ENCODE peak calls at places on chromosomes 2 and 18, in nine cellular contexts. O is glomerular endothelial cell; X is heart right ventricle; C is transverse colon; M is choroid plexus epithelial cell; F is stimulated activated CD8-positive, alpha-beta memory T cell treated with anti-CD3 and anti-CD28 coated beads, Interleukin-15, amount 100 ng/mL, for 48 hours; P is cardiac fibroblast; S is mucosa of gallbladder; J is activated CD8-positive, alpha-beta T cell treated with anti-CD3 and anti-CD28 coated beads for 36 hours. D is an unnamed sample.

GRCh38 chr2:173590278-173590811 is 235.7 kb downstream of the CDCA7 start:
- DNase-seq in J (no peak), P (peak), F (no peak), C (no peak), O (no peak), M (peak), S (no peak), X (peak), D (no peak)

GRCh38 chr2:9805435-9806297 is 37.6 kb upstream of the TAF1B start:
- DNase-seq in S (no peak), O (no peak), C (no peak), X (no peak), J (no peak), M (peak), F (no peak), P (peak), D (no peak)

GRCh38 chr2:180905002-180905401 is 75.4 kb upstream of the UBE2E3 start:
- DNase-seq in C (no peak), X (no peak), F (no peak), S (no peak), J (no peak), O (no peak), M (peak), P (no peak), D (no peak)

GRCh38 chr2:240402566-240403295 is 32.7 kb upstream of the GPC1 start:
- DNase-seq in P (no peak), M (no peak), S (no peak), C (no peak), F (no peak), X (no peak), J (no peak), O (no peak), D (no peak)

GRCh38 chr2:128798502-128799283 is 480.0 kb upstream of the HS6ST1 start:
- DNase-seq in F (no peak), S (no peak), X (no peak), J (no peak), C (no peak), M (no peak), O (no peak), P (no peak), D (no peak)

GRCh38 chr18:75230210-75231052 is 19.8 kb downstream of the TSHZ1 start:
- DNase-seq in C (no peak), S (no peak), P (peak), O (peak), F (no peak), X (no peak), J (no peak), M (no peak), D (no peak)

GRCh38 chr18:42583197-42583776 is 532.2 kb downstream of the RIT2 start:
- DNase-seq in S (no peak), J (no peak), P (peak), F (no peak), C (no peak), O (no peak), X (no peak), M (no peak), D (no peak)

GRCh38 chr2:172672114-172672513 is 63.5 kb upstream of the RAPGEF4 start:
- DNase-seq in X (no peak), F (no peak), S (no peak), M (no peak), P (peak), J (no peak), C (no peak), O (no peak), D (no peak)

GRCh38 chr2:217573565-217573964 is 429.2 kb downstream of the TNS1 start:
- DNase-seq in O (no peak), F (no peak), M (peak), X (no peak), S (no peak), P (peak), C (no peak), J (no peak), D (no peak)

GRCh38 chr2:113077921-113078320 is 10.2 kb downstream of the IL1F10 start:
- DNase-seq in S (peak), X (no peak), P (no peak), C (no peak), J (no peak), F (no peak), O (no peak), M (no peak), D (no peak)

GRCh38 chr2:18791172-18791797 is 201.9 kb upstream of the NT5C1B start:
- DNase-seq in P (peak), S (no peak), O (no peak), J (no peak), F (no peak), X (no peak), C (no peak), M (peak), D (no peak)

GRCh38 chr2:88230912-88231311 is 60.8 kb downstream of the THNSL2 start:
- DNase-seq in J (no peak), P (no peak), O (no peak), C (no peak), X (no peak), M (no peak), F (no peak), S (no peak), D (no peak)

GRCh38 chr2:96116424-96116878 is at the start of gene ADRA2B:
- DNase-seq in O (no peak), P (no peak), M (peak), J (peak), S (peak), X (peak), C (peak), F (peak), D (peak)

GRCh38 chr2:235026649-235027557 is 75.1 kb downstream of the SH3BP4 start:
- DNase-seq in J (no peak), M (peak), X (peak), O (no peak), C (peak), P (peak), F (no peak), S (peak), D (no peak)

GRCh38 chr2:45729753-45730512 is 78.5 kb downstream of the PRKCE start:
- DNase-seq in M (peak), O (no peak), P (peak), C (no peak), J (no peak), F (no peak), X (no peak), S (no peak), D (no peak)

GRCh38 chr2:239967244-239968036 is 57.7 kb downstream of the NDUFA10 start:
- DNase-seq in S (no peak), X (no peak), M (no peak), J (no peak), O (no peak), P (no peak), C (no peak), F (no peak), D (no peak)

GRCh38 chr2:17662723-17663122 is 90.9 kb downstream of the SMC6 start:
- DNase-seq in F (no peak), J (no peak), P (no peak), O (no peak), S (no peak), M (no peak), X (no peak), C (no peak), D (no peak)

GRCh38 chr2:202039278-202040100 is 5.8 kb downstream of the FZD7 start:
- DNase-seq in X (no peak), C (no peak), S (no peak), P (no peak), F (no peak), M (no peak), O (no peak), J (no peak), D (no peak)

GRCh38 chr2:61510674-61511671 is 27.2 kb downstream of the XPO1 start:
- DNase-seq in C (no peak), F (no peak), S (no peak), X (no peak), P (peak), M (peak), J (no peak), O (no peak), D (no peak)

GRCh38 chr2:119005081-119005480 is 63.1 kb downstream of the MARCO start:
- DNase-seq in O (no peak), P (no peak), X (no peak), F (no peak), C (no peak), J (no peak), M (no peak), S (no peak), D (no peak)

GRCh38 chr18:4286256-4286655 is 168.9 kb downstream of the DLGAP1 start:
- DNase-seq in P (no peak), S (no peak), J (no peak), O (no peak), M (no peak), F (no peak), X (no peak), C (no peak), D (no peak)

GRCh38 chr2:14902953-14903352 is 270.4 kb downstream of the LRATD1 start:
- DNase-seq in P (no peak), X (no peak), O (no peak), J (no peak), F (no peak), C (no peak), M (no peak), S (no peak), D (no peak)

GRCh38 chr18:46079336-46079735 is 7.3 kb upstream of the PSTPIP2 start:
- DNase-seq in C (no peak), F (no peak), S (no peak), J (no peak), M (no peak), P (no peak), X (no peak), O (no peak), D (no peak)

GRCh38 chr2:111930875-111931274 is 32.5 kb downstream of the MERTK start:
- DNase-seq in O (no peak), S (no peak), P (peak), J (peak), C (no peak), M (peak), X (no peak), F (no peak), D (no peak)

GRCh38 chr18:47075098-47075883 is 39.9 kb upstream of the ELOA2 start:
- DNase-seq in M (peak), S (no peak), F (no peak), J (no peak), C (peak), X (no peak), O (no peak), P (peak), D (no peak)

GRCh38 chr2:180006781-180007579 is at the start of gene CWC22:
- DNase-seq in O (peak), X (peak), M (peak), P (peak), J (peak), S (peak), C (peak), F (peak), D (peak)

GRCh38 chr2:240791211-240791800 is 28.7 kb downstream of the KIF1A start:
- DNase-seq in X (no peak), P (no peak), M (no peak), S (no peak), O (no peak), J (peak), C (no peak), F (no peak), D (no peak)

D was measured in progenitor cell of endocrine pancreas.